ENCODE peak calls at places on chromosome 5, in nine cellular contexts. One of them, this sample, is unnamed.

GRCh38 chr5:113119271-113119924 is 142.8 kb downstream of the DCP2 start:
- DNase-seq in T-helper 1 cell: no peak
- DNase-seq in MCF 10A: no peak
- DNase-seq in M059J: no peak
- DNase-seq in left kidney: peak
- DNase-seq in NCI-H345: no peak
- DNase-seq in fibroblast of villous mesenchyme: no peak
- DNase-seq in GM12891: no peak
- DNase-seq in OCI-M1: no peak
- DNase-seq in this sample: no peak

GRCh38 chr5:138444774-138445546 is 6.1 kb downstream of the REEP2 start:
- DNase-seq in T-helper 1 cell: no peak
- DNase-seq in MCF 10A: no peak
- DNase-seq in M059J: no peak
- DNase-seq in left kidney: no peak
- DNase-seq in NCI-H345: no peak
- DNase-seq in fibroblast of villous mesenchyme: no peak
- DNase-seq in GM12891: no peak
- DNase-seq in OCI-M1: no peak
- DNase-seq in this sample: no peak

GRCh38 chr5:139635606-139636206 is 12.4 kb upstream of the CXXC5 start:
- DNase-seq in T-helper 1 cell: no peak
- DNase-seq in MCF 10A: peak
- DNase-seq in M059J: peak
- DNase-seq in left kidney: peak
- DNase-seq in NCI-H345: peak
- DNase-seq in fibroblast of villous mesenchyme: peak
- DNase-seq in GM12891: no peak
- DNase-seq in OCI-M1: peak
- DNase-seq in this sample: no peak

GRCh38 chr5:134432174-134432573 is 20.5 kb upstream of the CDKN2AIPNL start:
- DNase-seq in T-helper 1 cell: no peak
- DNase-seq in MCF 10A: no peak
- DNase-seq in M059J: no peak
- DNase-seq in left kidney: no peak
- DNase-seq in NCI-H345: no peak
- DNase-seq in fibroblast of villous mesenchyme: no peak
- DNase-seq in GM12891: no peak
- DNase-seq in OCI-M1: no peak
- DNase-seq in this sample: no peak

GRCh38 chr5:11719888-11720481 is 184.3 kb downstream of the CTNND2 start:
- DNase-seq in T-helper 1 cell: no peak
- DNase-seq in MCF 10A: peak
- DNase-seq in M059J: peak
- DNase-seq in left kidney: peak
- DNase-seq in NCI-H345: no peak
- DNase-seq in fibroblast of villous mesenchyme: no peak
- DNase-seq in GM12891: no peak
- DNase-seq in OCI-M1: peak
- DNase-seq in this sample: no peak

GRCh38 chr5:153525536-153525935 is 35.1 kb downstream of the GRIA1 start:
- DNase-seq in T-helper 1 cell: no peak
- DNase-seq in MCF 10A: no peak
- DNase-seq in M059J: peak
- DNase-seq in left kidney: no peak
- DNase-seq in NCI-H345: no peak
- DNase-seq in fibroblast of villous mesenchyme: no peak
- DNase-seq in GM12891: no peak
- DNase-seq in OCI-M1: no peak
- DNase-seq in this sample: no peak

GRCh38 chr5:150538007-150538917 is 30.3 kb downstream of the NDST1 start:
- DNase-seq in T-helper 1 cell: no peak
- DNase-seq in MCF 10A: peak
- DNase-seq in M059J: peak
- DNase-seq in left kidney: no peak
- DNase-seq in NCI-H345: no peak
- DNase-seq in fibroblast of villous mesenchyme: peak
- DNase-seq in GM12891: no peak
- DNase-seq in OCI-M1: peak
- DNase-seq in this sample: no peak

GRCh38 chr5:171419663-171420428 is 399 bp downstream of the FGF18 start:
- DNase-seq in T-helper 1 cell: no peak
- DNase-seq in MCF 10A: no peak
- DNase-seq in M059J: peak
- DNase-seq in left kidney: peak
- DNase-seq in NCI-H345: peak
- DNase-seq in fibroblast of villous mesenchyme: peak
- DNase-seq in GM12891: peak
- DNase-seq in OCI-M1: no peak
- DNase-seq in this sample: peak

GRCh38 chr5:58628626-58629025 is 45.8 kb downstream of the RAB3C start:
- DNase-seq in T-helper 1 cell: no peak
- DNase-seq in MCF 10A: no peak
- DNase-seq in M059J: no peak
- DNase-seq in left kidney: no peak
- DNase-seq in NCI-H345: no peak
- DNase-seq in fibroblast of villous mesenchyme: no peak
- DNase-seq in GM12891: no peak
- DNase-seq in OCI-M1: no peak
- DNase-seq in this sample: no peak

GRCh38 chr5:58444805-58445204 is 15.1 kb downstream of the PLK2 start:
- DNase-seq in T-helper 1 cell: no peak
- DNase-seq in MCF 10A: no peak
- DNase-seq in M059J: peak
- DNase-seq in left kidney: no peak
- DNase-seq in NCI-H345: no peak
- DNase-seq in fibroblast of villous mesenchyme: no peak
- DNase-seq in GM12891: no peak
- DNase-seq in OCI-M1: no peak
- DNase-seq in this sample: no peak

GRCh38 chr5:131589510-131590348 is 45.3 kb downstream of the RAPGEF6 start:
- DNase-seq in T-helper 1 cell: peak
- DNase-seq in MCF 10A: peak
- DNase-seq in M059J: peak
- DNase-seq in left kidney: peak
- DNase-seq in NCI-H345: peak
- DNase-seq in fibroblast of villous mesenchyme: peak
- DNase-seq in GM12891: no peak
- DNase-seq in OCI-M1: peak
- DNase-seq in this sample: no peak

GRCh38 chr5:79330071-79330470 is 94.1 kb downstream of the JMY start:
- DNase-seq in T-helper 1 cell: no peak
- DNase-seq in MCF 10A: peak
- DNase-seq in M059J: no peak
- DNase-seq in left kidney: no peak
- DNase-seq in NCI-H345: no peak
- DNase-seq in fibroblast of villous mesenchyme: no peak
- DNase-seq in GM12891: no peak
- DNase-seq in OCI-M1: no peak
- DNase-seq in this sample: no peak

GRCh38 chr5:27876071-27876470 is 837.7 kb upstream of the CDH9 start:
- DNase-seq in T-helper 1 cell: no peak
- DNase-seq in MCF 10A: no peak
- DNase-seq in M059J: peak
- DNase-seq in left kidney: no peak
- DNase-seq in NCI-H345: no peak
- DNase-seq in fibroblast of villous mesenchyme: no peak
- DNase-seq in GM12891: no peak
- DNase-seq in OCI-M1: no peak
- DNase-seq in this sample: no peak

GRCh38 chr5:6256901-6257300 is 121.4 kb downstream of the MED10 start:
- DNase-seq in T-helper 1 cell: no peak
- DNase-seq in MCF 10A: no peak
- DNase-seq in M059J: no peak
- DNase-seq in left kidney: no peak
- DNase-seq in NCI-H345: no peak
- DNase-seq in fibroblast of villous mesenchyme: no peak
- DNase-seq in GM12891: no peak
- DNase-seq in OCI-M1: no peak
- DNase-seq in this sample: no peak

GRCh38 chr5:173281910-173282309 is 46.3 kb downstream of the STC2 start:
- DNase-seq in T-helper 1 cell: no peak
- DNase-seq in MCF 10A: peak
- DNase-seq in M059J: peak
- DNase-seq in left kidney: peak
- DNase-seq in NCI-H345: no peak
- DNase-seq in fibroblast of villous mesenchyme: no peak
- DNase-seq in GM12891: no peak
- DNase-seq in OCI-M1: peak
- DNase-seq in this sample: no peak